ENCODE peak calls at places on chromosomes 2 and 18, in six cellular contexts. G is CD8-positive, alpha-beta memory T cell; M is fibroblast of mammary gland; F is cardiac muscle cell; J is astrocyte of the spinal cord; V is lower leg skin. T is an unnamed sample.

GRCh38 chr2:135727968-135728728 is 13.5 kb upstream of the UBXN4 start:
- DNase-seq in G (no peak), M (no peak), F (no peak), J (no peak), V (no peak), T (no peak)

GRCh38 chr18:72623444-72623843 is 79.3 kb upstream of the CBLN2 start:
- DNase-seq in G (no peak), M (no peak), F (no peak), J (no peak), V (no peak), T (no peak)

GRCh38 chr18:47930086-47930843 is at the start of gene SMAD2:
- DNase-seq in G (peak; percentile 72), M (peak; percentile 68), F (peak; percentile 88), J (peak; percentile 71), V (peak; percentile 73), T (peak; percentile 69)

GRCh38 chr2:95046371-95047112 is 21.0 kb downstream of the MAL start:
- DNase-seq in G (no peak), M (no peak), F (no peak), J (no peak), V (no peak), T (no peak)

GRCh38 chr2:60735496-60736250 is 20.4 kb upstream of the PAPOLG start:
- DNase-seq in G (no peak), M (no peak), F (no peak), J (no peak), V (no peak), T (no peak)

GRCh38 chr2:43787895-43788294 is 14.1 kb downstream of the DYNC2LI1 start:
- DNase-seq in G (no peak), M (no peak), F (no peak), J (no peak), V (no peak), T (no peak)

GRCh38 chr2:195199864-195200263 is 457.2 kb upstream of the SLC39A10 start:
- DNase-seq in G (no peak), M (no peak), F (no peak), J (no peak), V (no peak), T (no peak)

GRCh38 chr18:56121669-56122068 is 516.7 kb downstream of the TXNL1 start:
- DNase-seq in G (no peak), M (no peak), F (no peak), J (no peak), V (no peak), T (no peak)

GRCh38 chr2:241179894-241180293 is 8.6 kb upstream of the ANO7 start:
- DNase-seq in G (no peak), M (peak; percentile 31), F (peak; percentile 17), J (no peak), V (no peak), T (no peak)

GRCh38 chr2:239315308-239315707 is 85.5 kb downstream of the HDAC4 start:
- DNase-seq in G (no peak), M (no peak), F (no peak), J (no peak), V (no peak), T (no peak)

GRCh38 chr2:223580951-223581350 is 21.2 kb downstream of the SCG2 start:
- DNase-seq in G (no peak), M (peak; percentile 78), F (peak; percentile 68), J (peak; percentile 88), V (no peak), T (peak; percentile 69)

GRCh38 chr18:58557013-58557435 is 71.9 kb downstream of the ALPK2 start:
- DNase-seq in G (no peak), M (no peak), F (no peak), J (no peak), V (no peak), T (no peak)

GRCh38 chr2:11180653-11181052 is 25.4 kb downstream of the SLC66A3 start:
- DNase-seq in G (no peak), M (no peak), F (no peak), J (no peak), V (no peak), T (no peak)

GRCh38 chr2:19073522-19073921 is 284.9 kb downstream of the OSR1 start:
- DNase-seq in G (no peak), M (peak; percentile 88), F (peak; percentile 7), J (peak; percentile 80), V (no peak), T (peak; percentile 27)

GRCh38 chr2:144477943-144478283 is 42.0 kb downstream of the ZEB2 start:
- DNase-seq in G (no peak), M (no peak), F (no peak), J (no peak), V (no peak), T (no peak)

GRCh38 chr2:234940527-234940926 is 11.3 kb upstream of the SH3BP4 start:
- DNase-seq in G (no peak), M (no peak), F (no peak), J (no peak), V (no peak), T (no peak)

GRCh38 chr18:78670778-78671405 is 308.7 kb upstream of the SALL3 start:
- DNase-seq in G (no peak), M (no peak), F (no peak), J (no peak), V (no peak), T (no peak)
- H3K4me3 ChIP-seq in G (no peak overlapping the region), M (no peak overlapping the region), F (no peak overlapping the region), J (no peak overlapping the region), V (no peak overlapping the region), T (no peak overlapping the region)

GRCh38 chr2:122515731-122516130 is 760.3 kb downstream of the TSN start:
- DNase-seq in G (no peak), M (no peak), F (no peak), J (no peak), V (no peak), T (no peak)
- H3K4me3 ChIP-seq in G (no peak overlapping the region), M (no peak overlapping the region), F (no peak overlapping the region), J (no peak overlapping the region), V (no peak overlapping the region), T (no peak overlapping the region)

GRCh38 chr18:3592864-3593263 is 142.9 kb downstream of the TGIF1 start:
- DNase-seq in G (no peak), M (no peak), F (no peak), J (no peak), V (no peak), T (no peak)
- H3K4me3 ChIP-seq in G (peak overlapping the region; percentile 59), M (no peak overlapping the region), F (no peak overlapping the region), J (no peak overlapping the region), V (no peak overlapping the region), T (peak overlapping the region; percentile 40)

GRCh38 chr2:69177063-69177771 is 164.2 kb downstream of the ANTXR1 start:
- DNase-seq in G (no peak), M (peak; percentile 88), F (peak; percentile 99), J (peak; percentile 88), V (peak; percentile 71), T (peak; percentile 97)
- H3K4me3 ChIP-seq in G (no peak overlapping the region), M (no peak overlapping the region), F (no peak overlapping the region), J (no peak overlapping the region), V (no peak overlapping the region), T (no peak overlapping the region)

GRCh38 chr2:170815311-170815710 is 1.4 kb upstream of the GAD1 start:
- DNase-seq in G (no peak), M (no peak), F (no peak), J (no peak), V (no peak), T (no peak)
- H3K4me3 ChIP-seq in G (no peak overlapping the region), M (no peak overlapping the region), F (no peak overlapping the region), J (no peak overlapping the region), V (no peak overlapping the region), T (no peak overlapping the region)

DNA sequence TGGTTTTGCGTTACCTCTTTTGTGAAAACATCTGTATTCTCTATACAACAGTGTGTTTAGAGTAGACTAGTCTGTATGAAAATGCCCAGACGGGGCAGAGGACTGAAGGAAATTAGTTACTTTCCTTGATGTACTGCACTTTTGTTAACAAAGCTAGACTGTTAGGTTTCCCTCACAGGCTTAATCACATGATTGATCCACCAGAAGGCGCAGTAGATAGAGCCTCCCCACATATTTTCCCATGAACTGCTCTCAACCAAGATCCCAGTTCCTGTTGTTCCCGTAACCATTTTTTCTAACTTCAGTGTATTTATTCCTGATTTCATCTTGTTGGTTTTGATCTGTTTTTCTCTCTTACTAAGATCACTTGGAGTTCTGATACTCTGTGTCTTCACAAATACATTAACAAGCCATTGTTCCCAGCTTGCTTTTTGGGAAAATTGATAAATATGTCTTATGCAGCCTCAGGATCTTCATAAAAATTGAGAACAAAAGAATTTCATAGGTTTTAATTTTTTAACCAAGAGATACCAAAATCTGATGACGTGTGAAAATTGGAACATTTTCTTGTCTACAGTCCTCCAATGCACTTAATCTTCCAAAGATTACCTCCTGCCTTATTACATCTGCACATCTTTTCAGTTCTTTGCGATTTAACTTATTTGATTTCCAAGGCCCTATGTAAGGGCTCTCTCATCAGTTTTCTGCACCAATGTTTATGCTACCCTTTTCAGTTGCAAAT is 2.9 kb downstream of the MRPL35 start:
- DNase-seq in G (no peak), M (peak; percentile 41), F (peak; percentile 32), J (no peak), V (no peak), T (peak; percentile 39)
- H3K4me3 ChIP-seq in G (no peak overlapping the region), M (no peak overlapping the region), F (no peak overlapping the region), J (no peak overlapping the region), V (no peak overlapping the region), T (no peak overlapping the region)

GRCh38 chr2:78992451-78992806 is 33.1 kb upstream of the REG3G start:
- DNase-seq in G (no peak), M (peak; percentile 2), F (peak; percentile 10), J (peak; percentile 2), V (no peak), T (no peak)

GRCh38 chr2:78993518-78994148 is 31.9 kb upstream of the REG3G start:
- DNase-seq in G (no peak), M (no peak), F (no peak), J (no peak), V (no peak), T (no peak)

GRCh38 chr2:78994789-78995188 is 30.7 kb upstream of the REG3G start:
- DNase-seq in G (no peak), M (no peak), F (no peak), J (no peak), V (no peak), T (no peak)

DNA sequence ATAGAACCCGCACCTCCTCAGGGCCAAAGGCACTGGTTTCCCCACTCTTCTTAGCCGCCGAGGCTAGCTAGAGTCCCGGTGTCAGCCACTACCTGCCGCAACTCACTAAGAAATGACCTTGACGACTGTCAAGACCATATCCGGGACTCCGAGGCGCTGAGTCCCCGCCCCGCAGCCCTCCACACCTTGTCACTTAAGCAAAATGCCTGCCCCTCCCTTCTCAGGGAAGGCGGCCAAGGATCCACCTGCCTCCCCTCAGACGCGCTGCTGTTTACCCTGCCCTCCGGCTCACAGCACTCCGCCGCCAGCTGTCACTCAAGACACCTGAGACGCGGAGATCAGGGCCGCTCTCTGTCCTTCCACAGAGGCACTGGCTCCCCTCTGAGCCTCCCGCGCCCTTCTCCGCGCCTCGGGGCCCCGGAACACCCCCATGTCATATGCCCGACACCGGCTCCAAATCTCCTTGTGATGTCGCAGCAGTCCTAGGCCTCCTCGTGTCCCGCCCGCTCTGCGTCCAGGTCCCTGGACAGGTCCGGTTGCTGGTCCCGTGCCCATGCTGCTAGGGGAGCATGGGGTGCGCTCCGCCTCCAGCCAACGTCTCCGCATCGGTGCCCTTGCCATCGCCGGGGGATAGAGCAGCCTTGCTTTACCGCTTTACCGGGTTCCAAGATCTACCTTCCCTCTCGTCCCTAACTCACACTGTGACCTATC is 32.5 kb upstream of the REG3G start:
- DNase-seq in G (no peak), M (no peak), F (no peak), J (no peak), V (no peak), T (no peak)
- H3K4me3 ChIP-seq in G (no peak overlapping the region), M (no peak overlapping the region), F (peak overlapping the region; percentile 28), J (no peak overlapping the region), V (no peak overlapping the region), T (no peak overlapping the region)